ENCODE peak calls at places on chromosomes 12 and 14, in seven cellular contexts. Q, S, O, X, F, R and H are unnamed samples. For H3K27me3 and H3K9me3, the result is how much of the 10 kb centered on the place peaks cover.

GRCh38 chr12:106595268-106595667 is 12.5 kb downstream of the RFX4 start:
- DNase-seq in Q (no peak), S (no peak), O (no peak), X (no peak), F (no peak), R (no peak), H (no peak)

GRCh38 chr14:55265197-55265596 is 6.0 kb upstream of the FBXO34 start:
- DNase-seq in Q (peak), S (no peak), O (no peak), X (no peak), F (no peak), R (no peak), H (no peak)

GRCh38 chr12:91139981-91140659 is 28.8 kb upstream of the LUM start:
- DNase-seq in Q (no peak), S (no peak), O (no peak), X (no peak), F (peak), R (no peak), H (no peak)

GRCh38 chr12:6695313-6696045 is 5.1 kb downstream of the PIANP start:
- DNase-seq in Q (no peak), S (no peak), O (no peak), X (no peak), F (no peak), R (no peak), H (no peak)

GRCh38 chr12:9773216-9773877 is 12.6 kb upstream of the CD69 start:
- DNase-seq in Q (peak), S (no peak), O (no peak), X (no peak), F (no peak), R (no peak), H (no peak)

GRCh38 chr12:27534060-27534764 is 10.2 kb downstream of the PPFIBP1 start:
- DNase-seq in Q (no peak), S (no peak), O (no peak), X (no peak), F (peak), R (peak), H (no peak)

GRCh38 chr12:121764808-121765207 is 28.7 kb downstream of the RHOF start:
- DNase-seq in Q (no peak), S (no peak), O (no peak), X (no peak), F (no peak), R (no peak), H (no peak)

GRCh38 chr12:4355843-4356327 is 23.6 kb downstream of the FGF23 start:
- DNase-seq in Q (peak), S (no peak), O (peak), X (peak), F (no peak), R (peak), H (no peak)

GRCh38 chr12:51246254-51246853 is 7.7 kb downstream of the DAZAP2 start:
- DNase-seq in Q (no peak), S (no peak), O (no peak), X (peak), F (peak), R (peak), H (peak)

GRCh38 chr12:110371408-110372055 is 32.0 kb downstream of the ANAPC7 start:
- DNase-seq in Q (no peak), S (no peak), O (no peak), X (no peak), F (no peak), R (peak), H (peak)

GRCh38 chr12:10368206-10369171 is 21.4 kb downstream of the KLRK1 start:
- DNase-seq in Q (no peak), S (no peak), O (no peak), X (no peak), F (no peak), R (no peak), H (no peak)

GRCh38 chr12:3351731-3352130 is 139.3 kb upstream of the PRMT8 start:
- DNase-seq in Q (no peak), S (no peak), O (no peak), X (no peak), F (no peak), R (no peak), H (no peak)

GRCh38 chr12:112013601-112014402 is 576 bp downstream of the ERP29 start:
- DNase-seq in Q (peak), S (peak), O (no peak), X (peak), F (peak), R (peak), H (peak)

GRCh38 chr14:69054030-69054429 is 74.9 kb upstream of the ACTN1 start:
- DNase-seq in Q (no peak), S (no peak), O (no peak), X (no peak), F (no peak), R (no peak), H (no peak)

GRCh38 chr14:69059658-69060648 is 80.9 kb upstream of the ACTN1 start:
- DNase-seq in Q (no peak), S (no peak), O (no peak), X (no peak), F (peak), R (no peak), H (peak)

GRCh38 chr14:69055973-69056372 is 76.9 kb upstream of the ACTN1 start:
- DNase-seq in Q (no peak), S (no peak), O (no peak), X (no peak), F (no peak), R (no peak), H (no peak)

GRCh38 chr14:69055125-69055524 is 76.0 kb upstream of the ACTN1 start:
- DNase-seq in Q (no peak), S (no peak), O (no peak), X (no peak), F (peak), R (no peak), H (no peak)

DNA sequence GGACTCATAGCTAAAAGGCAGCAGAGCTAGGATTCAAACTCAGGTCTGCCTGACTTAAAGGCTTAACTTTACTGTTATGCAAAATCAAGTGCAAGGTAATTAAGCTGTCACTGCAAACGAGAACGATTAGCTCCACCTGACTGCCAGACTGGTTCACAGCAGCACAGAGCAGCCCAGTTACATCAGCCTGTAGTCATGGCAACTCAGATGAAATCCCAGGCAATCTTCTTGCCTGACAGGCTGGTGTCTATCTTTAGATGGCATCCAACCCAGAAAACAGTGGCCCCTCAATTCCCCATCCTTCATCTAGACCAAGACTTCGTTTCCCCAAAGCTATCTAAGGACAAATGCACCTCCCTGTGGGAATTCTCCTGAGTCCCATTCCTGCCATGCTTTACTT is 77.3 kb upstream of the ACTN1 start:
- DNase-seq in Q (no peak), S (no peak), O (no peak), X (no peak), F (no peak), R (peak), H (no peak)
- TF ChIP-seq CTCF in Q (no peak), S (no peak), O (peak), X (no peak), F (no peak), R (peak), H (no peak)

GRCh38 chr12:1776139-1776975 is 44.0 kb upstream of the LRTM2 start:
- DNase-seq in Q (no peak), S (no peak), O (peak), X (no peak), F (peak), R (peak), H (no peak)

GRCh38 chr12:1769809-1770494 is 50.4 kb upstream of the LRTM2 start:
- DNase-seq in Q (no peak), S (no peak), O (no peak), X (no peak), F (no peak), R (peak), H (no peak)

GRCh38 chr12:1777798-1778197 is 42.6 kb upstream of the LRTM2 start:
- DNase-seq in Q (no peak), S (no peak), O (peak), X (no peak), F (peak), R (no peak), H (no peak)

GRCh38 chr12:1778911-1779310 is 41.5 kb upstream of the LRTM2 start:
- DNase-seq in Q (no peak), S (no peak), O (no peak), X (no peak), F (no peak), R (no peak), H (no peak)

DNA sequence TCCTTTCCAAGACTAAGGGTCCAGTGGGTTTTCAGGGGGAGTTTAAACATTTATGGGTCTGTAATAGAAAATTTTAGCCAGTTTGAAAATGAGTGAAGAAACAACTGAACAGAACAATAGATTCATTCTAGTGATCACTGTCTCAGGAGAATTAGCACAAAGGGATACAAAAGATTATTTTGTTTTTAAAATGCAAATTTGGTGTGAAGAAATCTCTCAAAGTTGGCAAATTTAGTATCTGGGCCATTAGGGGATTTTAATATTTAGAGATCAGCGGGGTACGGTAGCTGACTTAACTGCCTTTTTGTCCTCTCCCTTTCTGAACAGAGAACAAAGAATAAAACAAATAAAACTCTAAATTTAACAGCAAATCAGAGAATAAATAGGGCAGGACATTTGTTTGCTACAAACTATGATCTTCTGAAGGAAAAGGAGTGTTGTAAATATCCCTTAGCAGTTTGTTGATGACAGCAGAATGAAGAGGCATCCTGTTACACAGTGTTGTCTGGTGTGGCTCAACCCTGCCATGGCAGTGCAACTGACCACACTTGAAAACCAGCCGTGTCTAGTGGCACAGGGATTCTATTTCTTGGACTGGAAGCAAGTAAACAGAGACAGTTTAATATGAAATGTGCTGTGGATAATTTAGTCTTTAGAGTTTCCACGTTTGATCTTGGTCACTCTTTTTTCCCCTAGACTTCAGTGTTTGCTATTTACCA is 46.3 kb upstream of the LRTM2 start:
- DNase-seq in Q (no peak), S (no peak), O (no peak), X (no peak), F (no peak), R (no peak), H (no peak)
- H3K27me3 ChIP-seq in Q (under half), S (under half), O (under half), X (under half), F (under half), R (under half), H (under half)

DNA sequence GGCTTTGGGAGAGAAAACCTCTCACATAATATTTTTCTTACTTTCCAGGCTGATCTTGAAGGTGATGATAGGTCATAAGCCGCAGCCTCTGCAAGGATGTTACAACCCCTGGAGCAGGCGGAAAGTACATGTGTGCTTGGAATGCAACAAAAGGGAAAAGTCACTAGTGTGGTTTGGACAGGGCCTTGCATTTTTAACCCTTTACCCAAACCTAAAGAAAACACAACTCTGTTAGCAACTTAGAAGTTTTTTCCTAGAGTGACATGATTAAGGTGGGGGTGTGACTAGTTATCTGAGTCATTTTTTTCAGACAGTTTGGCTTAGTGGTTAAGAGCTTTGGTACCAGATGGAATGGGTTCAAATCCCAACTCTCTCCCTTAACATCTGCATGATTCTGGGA is 97.0 kb downstream of the TMEM30B start:
- DNase-seq in Q (no peak), S (no peak), O (no peak), X (no peak), F (peak), R (no peak), H (no peak)
- H3K9me3 ChIP-seq in Q (under half), S (under half), O (under half), X (under half), F (under half), R (under half), H (under half)

GRCh38 chr12:57216931-57217871 is 607 bp downstream of the NXPH4 start:
- DNase-seq in Q (no peak), S (no peak), O (no peak), X (no peak), F (no peak), R (peak), H (no peak)
- TF ChIP-seq CTCF in Q (no peak), S (no peak), O (no peak), X (no peak), F (no peak), R (no peak), H (no peak)

DNA sequence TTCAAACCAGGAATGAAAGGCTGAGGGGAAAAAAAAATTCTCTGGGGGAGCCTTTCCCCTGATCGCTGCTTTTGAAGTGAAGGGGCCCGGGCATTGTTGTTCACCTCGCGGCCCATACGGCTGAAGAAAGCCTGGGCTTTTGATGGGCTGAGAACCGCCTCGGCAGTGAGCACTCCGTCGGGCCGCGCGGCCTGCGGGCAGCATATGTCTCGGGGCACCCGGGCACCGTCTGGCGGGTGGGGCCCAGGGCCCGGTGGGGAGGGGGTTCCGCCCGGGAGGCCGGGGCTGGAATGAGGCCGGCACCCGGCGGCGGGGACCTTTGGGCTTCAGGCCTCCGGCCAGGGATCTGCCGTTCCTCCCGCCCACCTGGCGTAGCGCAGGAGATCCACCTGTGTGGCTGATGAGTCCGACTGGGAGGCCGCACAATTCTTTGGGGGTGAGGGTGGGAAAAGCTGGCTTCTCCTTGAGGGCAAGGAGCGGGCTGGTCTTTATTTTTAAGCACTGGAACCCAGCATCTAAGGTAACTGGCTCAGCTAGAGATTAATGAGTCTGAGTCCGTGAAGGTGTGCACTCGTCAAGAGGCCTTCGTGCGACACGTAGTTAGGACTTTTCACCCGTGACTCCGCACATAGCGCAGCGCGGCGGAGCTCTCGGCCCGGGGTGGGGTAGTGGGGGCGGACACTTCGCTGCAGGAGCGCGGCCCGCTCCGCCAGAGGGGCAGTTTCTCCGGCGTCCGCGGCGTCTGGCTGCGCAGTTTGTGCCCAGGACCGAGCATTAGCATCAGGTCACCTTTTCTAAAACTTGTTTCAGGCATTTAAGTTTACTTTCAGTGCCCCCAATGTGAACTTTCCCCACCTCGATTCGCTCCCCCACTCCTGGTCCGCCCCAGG is 10.6 kb downstream of the FOXA1 start:
- DNase-seq in Q (no peak), S (peak), O (no peak), X (peak), F (no peak), R (peak), H (no peak)
- H3K27me3 ChIP-seq in Q (under half), S (half or more), O (half or more), X (under half), F (half or more), R (half or more), H (under half)

DNA sequence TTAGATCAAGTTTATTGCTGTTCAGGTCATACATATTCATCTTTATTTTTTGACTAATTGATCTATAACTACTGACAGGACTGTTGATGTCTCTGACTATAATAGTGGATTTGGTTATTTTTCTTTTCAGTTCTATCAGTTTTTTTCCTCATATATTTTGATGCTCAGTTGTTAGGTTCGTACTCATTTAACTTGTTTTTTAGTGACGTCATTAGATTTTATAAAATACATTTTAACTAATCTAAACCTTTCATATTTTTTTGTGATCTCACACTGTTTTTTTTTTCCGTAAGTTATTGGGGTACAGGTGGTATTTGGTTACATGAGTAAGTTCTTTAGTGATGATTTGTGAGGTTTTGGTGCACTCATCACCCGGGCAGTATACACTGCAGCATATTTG is 841.2 kb upstream of the FBXO33 start:
- DNase-seq in Q (no peak), S (no peak), O (no peak), X (no peak), F (no peak), R (no peak), H (no peak)
- H3K9me3 ChIP-seq in Q (under half), S (under half), O (under half), X (under half), F (under half), R (under half), H (under half)

DNA sequence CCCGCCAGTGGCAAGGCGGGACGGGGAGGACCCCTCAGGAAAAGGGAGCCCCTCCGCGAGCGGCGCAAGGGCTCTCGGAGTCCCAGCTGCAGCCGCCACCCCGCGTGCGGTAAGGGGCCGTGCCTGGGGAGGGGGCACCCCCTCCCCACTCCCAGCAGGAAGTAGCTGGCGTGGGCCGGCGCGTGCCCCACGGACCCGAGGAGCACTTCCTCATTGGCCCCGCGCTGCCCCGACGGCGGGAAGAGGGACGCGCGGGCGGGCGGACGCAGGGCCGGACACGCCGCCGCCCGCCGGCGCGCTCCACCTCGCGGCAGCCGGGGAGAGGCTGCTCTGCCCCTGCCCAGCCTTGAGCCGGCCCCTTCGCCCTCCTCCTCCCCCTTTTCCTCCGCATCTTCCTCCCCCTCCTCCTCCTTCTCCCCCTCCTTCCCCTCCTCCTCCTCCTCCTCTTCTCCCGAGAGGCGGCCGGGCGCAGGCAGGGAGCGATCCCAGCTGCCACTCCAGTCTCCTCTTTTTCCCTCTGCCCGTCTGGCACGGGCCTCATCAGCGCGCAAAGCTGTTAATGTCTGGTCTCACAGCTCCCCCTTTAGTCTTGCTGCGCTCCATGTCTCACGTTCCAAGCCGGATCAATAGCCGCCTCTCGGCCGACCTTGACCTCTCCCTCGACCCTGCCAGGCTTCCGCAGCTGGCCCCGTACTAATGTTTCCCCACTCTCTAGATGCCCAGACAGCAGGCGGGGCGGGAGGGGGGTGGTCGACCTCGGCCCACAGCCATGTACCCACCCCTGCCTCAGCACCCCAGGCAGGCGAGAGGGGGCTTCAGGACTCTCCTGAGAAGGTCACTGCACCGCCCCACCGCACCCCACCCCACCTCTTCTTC is 2.6 kb upstream of the BCL11B start:
- DNase-seq in Q (peak), S (peak), O (peak), X (peak), F (peak), R (peak), H (no peak)
- TF ChIP-seq CTCF in Q (peak), S (no peak), O (peak), X (no peak), F (no peak), R (peak), H (no peak)

GRCh38 chr14:63897706-63898105 is 44.9 kb downstream of the SYNE2 start:
- DNase-seq in Q (no peak), S (no peak), O (no peak), X (no peak), F (peak), R (no peak), H (no peak)

GRCh38 chr14:63891148-63891964 is 38.6 kb downstream of the SYNE2 start:
- DNase-seq in Q (no peak), S (no peak), O (no peak), X (no peak), F (no peak), R (no peak), H (no peak)

GRCh38 chr14:63893701-63894458 is 41.1 kb downstream of the SYNE2 start:
- DNase-seq in Q (no peak), S (no peak), O (no peak), X (no peak), F (peak), R (no peak), H (peak)

GRCh38 chr14:63896278-63896720 is 43.5 kb downstream of the SYNE2 start:
- DNase-seq in Q (no peak), S (no peak), O (no peak), X (peak), F (peak), R (no peak), H (peak)

GRCh38 chr14:63895510-63895909 is 42.7 kb downstream of the SYNE2 start:
- DNase-seq in Q (no peak), S (no peak), O (no peak), X (no peak), F (no peak), R (no peak), H (no peak)
- H3K27me3 ChIP-seq in Q (under half), S (under half), O (under half), X (under half), F (under half), R (under half), H (under half)